ENCODE peak calls at places on chromosome 9, in nine cellular contexts. J, M, R, U, B, Y, D, O and W are unnamed samples.
A peak's percentile ranks its signal among the peaks of the same experiment; 100 is the strongest.

GRCh38 chr9:27247756-27248155 is 49.2 kb downstream of the EQTN start:
- DNase-seq in J (no peak), M (peak; percentile 5), R (no peak), U (no peak), B (no peak), Y (no peak), D (peak; percentile 40), O (peak; percentile 43), W (peak; percentile 14)

GRCh38 chr9:123511326-123511974 is 155.5 kb downstream of the CRB2 start:
- DNase-seq in J (no peak), M (no peak), R (peak; percentile 14), U (no peak), B (no peak), Y (no peak), D (no peak), O (no peak), W (no peak)

GRCh38 chr9:33619666-33620404 is 95.8 kb downstream of the ANKRD18B start:
- DNase-seq in J (no peak), M (no peak), R (no peak), U (no peak), B (no peak), Y (no peak), D (no peak), O (peak; percentile 28), W (no peak)

GRCh38 chr9:19788614-19789271 is at the start of gene SLC24A2:
- DNase-seq in J (no peak), M (peak; percentile 83), R (peak; percentile 75), U (peak; percentile 34), B (no peak), Y (no peak), D (peak; percentile 77), O (no peak), W (no peak)

GRCh38 chr9:135809166-135809565 is 98.2 kb downstream of the CAMSAP1 start:
- DNase-seq in J (no peak), M (no peak), R (no peak), U (no peak), B (no peak), Y (no peak), D (no peak), O (no peak), W (no peak)

GRCh38 chr9:100082786-100083185 is 16.0 kb downstream of the ERP44 start:
- DNase-seq in J (no peak), M (no peak), R (no peak), U (no peak), B (no peak), Y (no peak), D (no peak), O (no peak), W (no peak)

GRCh38 chr9:36125062-36125855 is 11.3 kb upstream of the GLIPR2 start:
- DNase-seq in J (no peak), M (no peak), R (no peak), U (no peak), B (no peak), Y (no peak), D (no peak), O (no peak), W (no peak)

GRCh38 chr9:138112090-138112748 is 234.6 kb downstream of the CACNA1B start:
- DNase-seq in J (no peak), M (peak; percentile 66), R (no peak), U (no peak), B (no peak), Y (no peak), D (no peak), O (no peak), W (no peak)

GRCh38 chr9:93659837-93660177 is 83.4 kb downstream of the PHF2 start:
- DNase-seq in J (peak; percentile 32), M (no peak), R (no peak), U (no peak), B (peak; percentile 19), Y (no peak), D (no peak), O (no peak), W (no peak)

GRCh38 chr9:104778802-104779201 is 14.9 kb downstream of the NIPSNAP3B start:
- DNase-seq in J (no peak), M (no peak), R (no peak), U (no peak), B (no peak), Y (no peak), D (no peak), O (no peak), W (no peak)